ENCODE peak calls at places on chromosomes 6 and 20, in nine cellular contexts. F is psoas muscle; Y is cardiac muscle cell; W is CD4-positive, alpha-beta T cell; N is astrocyte; A is RWPE1; X is heart left ventricle; P is A549; L is SK-N-SH. S is an unnamed sample.

GRCh38 chr6:13649393-13649792 is 34.3 kb downstream of the NOL7 start:
- DNase-seq in X (no peak), A (no peak), F (no peak), W (no peak), L (no peak), P (no peak), N (no peak), Y (no peak), S (no peak)

GRCh38 chr6:36222924-36223323 is 26.4 kb downstream of the BRPF3 start:
- DNase-seq in Y (no peak), P (no peak), X (no peak), L (no peak), A (no peak), W (no peak), N (no peak), F (no peak), S (no peak)

GRCh38 chr6:79713701-79714322 is 82.7 kb downstream of the SH3BGRL2 start:
- DNase-seq in N (no peak), X (peak), Y (peak), W (peak), P (peak), F (no peak), A (peak), L (peak), S (no peak)

GRCh38 chr6:95133578-95133977 is 443.8 kb upstream of the MANEA start:
- DNase-seq in L (no peak), F (no peak), A (peak), X (no peak), W (no peak), Y (no peak), N (no peak), P (peak), S (no peak)

GRCh38 chr6:100504786-100505737 is 40.3 kb upstream of the SIM1 start:
- DNase-seq in X (peak), W (no peak), A (peak), L (no peak), P (peak), N (peak), F (no peak), Y (peak), S (peak)

GRCh38 chr20:50655325-50655880 is 35.9 kb downstream of the RIPOR3 start:
- DNase-seq in Y (peak), P (no peak), F (peak), A (no peak), W (no peak), L (peak), N (peak), X (peak), S (peak)

GRCh38 chr6:52286798-52287432 is 2.4 kb upstream of the MCM3 start:
- DNase-seq in Y (peak), N (peak), X (peak), A (peak), W (peak), F (peak), P (peak), L (peak), S (peak)

GRCh38 chr6:5712349-5713215 is 294.1 kb downstream of the NRN1 start:
- DNase-seq in F (no peak), A (no peak), W (no peak), P (no peak), N (no peak), Y (no peak), X (no peak), L (no peak), S (no peak)

GRCh38 chr20:52481443-52481842 is 289.9 kb upstream of the ZFP64 start:
- DNase-seq in X (no peak), Y (peak), A (no peak), F (no peak), P (no peak), W (no peak), N (no peak), L (peak), S (no peak)

GRCh38 chr20:38304845-38305447 is 990 bp downstream of the BPI start:
- DNase-seq in N (no peak), P (peak), Y (peak), A (peak), F (peak), W (no peak), X (peak), L (peak), S (no peak)

GRCh38 chr20:16588241-16588640 is 15.0 kb upstream of the KIF16B start:
- DNase-seq in N (no peak), P (no peak), F (no peak), X (no peak), W (no peak), A (no peak), Y (no peak), L (no peak), S (no peak)

GRCh38 chr6:13261464-13261994 is 66.8 kb downstream of the TBC1D7 start:
- DNase-seq in A (no peak), P (no peak), X (no peak), N (no peak), W (no peak), F (no peak), L (no peak), Y (no peak), S (no peak)

GRCh38 chr6:128822271-128822670 is 60.7 kb upstream of the LAMA2 start:
- DNase-seq in X (peak), F (no peak), W (no peak), L (no peak), Y (peak), P (no peak), N (peak), A (no peak), S (no peak)

GRCh38 chr6:41682056-41682477 is 43.8 kb downstream of the MDFI start:
- DNase-seq in Y (peak), X (peak), P (peak), W (peak), N (peak), A (peak), L (peak), F (peak), S (peak)

GRCh38 chr20:43849496-43850197 is 65.0 kb upstream of the TOX2 start:
- DNase-seq in Y (peak), A (peak), L (no peak), W (no peak), P (peak), N (peak), F (peak), X (no peak), S (no peak)

GRCh38 chr6:137708481-137708880 is 158.6 kb upstream of the TNFAIP3 start:
- DNase-seq in N (no peak), W (no peak), P (no peak), F (no peak), L (no peak), Y (no peak), X (no peak), A (no peak), S (no peak)

GRCh38 chr20:19947611-19948264 is 69.4 kb upstream of the NAA20 start:
- DNase-seq in L (no peak), F (no peak), A (no peak), Y (peak), N (peak), P (no peak), X (no peak), W (no peak), S (peak)

GRCh38 chr6:47247227-47247797 is 62.4 kb downstream of the TNFRSF21 start:
- DNase-seq in L (peak), A (peak), F (no peak), Y (peak), N (no peak), X (no peak), W (no peak), P (no peak), S (no peak)

GRCh38 chr6:137878070-137878809 is 11.2 kb downstream of the TNFAIP3 start:
- DNase-seq in Y (no peak), W (no peak), A (no peak), N (no peak), X (no peak), L (no peak), F (no peak), P (no peak), S (no peak)

GRCh38 chr6:75128881-75129570 is 76.8 kb downstream of the COL12A1 start:
- DNase-seq in P (no peak), A (no peak), L (no peak), F (no peak), N (peak), W (no peak), Y (peak), X (no peak), S (peak)

GRCh38 chr20:50569864-50570836 is 60.0 kb downstream of the PTPN1 start:
- DNase-seq in L (no peak), N (peak), A (no peak), X (no peak), Y (peak), F (no peak), W (no peak), P (peak), S (no peak)

GRCh38 chr6:1271071-1271763 is 40.7 kb upstream of the FOXQ1 start:
- DNase-seq in X (no peak), F (no peak), P (no peak), L (no peak), A (no peak), Y (no peak), W (no peak), N (no peak), S (no peak)

GRCh38 chr6:84428300-84428907 is 201.0 kb upstream of the CEP162 start:
- DNase-seq in X (peak), L (peak), Y (peak), P (peak), A (peak), W (no peak), F (peak), N (peak), S (no peak)

GRCh38 chr20:4949833-4950178 is 51.5 kb downstream of the SLC23A2 start:
- DNase-seq in Y (peak), F (no peak), P (peak), X (no peak), L (peak), N (peak), A (peak), W (no peak), S (no peak)
- TF ChIP-seq CTCF in Y (peak), F (peak), P (peak), X (peak), L (peak), N (peak), A (peak), W (peak), S (peak)

GRCh38 chr6:15507221-15507620 is 155.6 kb downstream of the DTNBP1 start:
- DNase-seq in F (no peak), W (no peak), Y (no peak), P (no peak), X (no peak), A (no peak), L (no peak), N (no peak), S (no peak)
- TF ChIP-seq CTCF in F (no peak), W (no peak), Y (no peak), P (no peak), X (no peak), A (no peak), L (no peak), N (no peak), S (no peak)

DNA sequence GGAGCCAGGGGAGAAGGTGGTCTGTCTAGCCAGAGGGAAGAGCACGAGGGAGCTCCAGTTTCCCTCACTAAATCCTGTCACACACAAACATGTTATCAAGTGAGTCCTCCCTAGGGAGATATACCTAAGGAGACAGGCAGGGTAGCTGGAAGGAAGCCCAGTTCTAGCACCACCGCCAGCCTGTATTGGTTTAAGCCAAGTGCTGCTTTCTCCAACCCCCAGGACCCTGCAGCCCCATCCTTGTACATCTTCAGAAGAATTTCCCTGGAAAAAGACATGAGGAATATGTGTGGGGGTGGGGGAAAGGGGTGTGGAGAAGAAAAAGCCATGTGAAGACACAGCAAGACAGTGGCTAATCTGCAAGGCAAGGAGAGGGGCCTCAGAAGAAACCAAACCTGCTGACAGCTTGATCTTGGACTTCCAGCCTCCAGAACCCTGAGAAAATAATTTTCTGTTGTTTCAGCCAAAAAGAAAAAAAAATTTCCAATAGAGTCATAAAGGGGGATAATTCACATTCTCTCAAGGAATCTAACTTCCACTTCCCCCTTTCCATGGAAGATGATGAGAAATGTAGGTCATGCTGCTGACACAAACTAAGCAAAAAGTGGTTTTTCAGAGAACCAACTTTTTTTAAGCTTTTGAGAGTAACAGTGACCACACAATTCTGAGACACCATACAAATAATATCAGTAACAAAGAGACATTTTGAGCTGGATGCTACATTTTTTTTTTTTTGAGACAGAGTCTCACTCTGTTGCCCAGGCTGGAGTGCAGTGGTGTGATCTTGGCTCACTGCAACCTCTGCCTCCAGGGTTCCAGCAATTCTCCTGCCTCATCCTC is 103.2 kb upstream of the PRDM1 start:
- DNase-seq in W (no peak), A (no peak), Y (no peak), P (no peak), F (no peak), N (no peak), X (no peak), L (no peak), S (no peak)
- TF ChIP-seq CTCF in W (no peak), A (no peak), Y (no peak), P (no peak), F (no peak), N (no peak), X (no peak), L (no peak), S (no peak)

GRCh38 chr6:131368077-131368911 is 204.7 kb upstream of the ARG1 start:
- DNase-seq in L (no peak), A (no peak), P (peak), X (peak), Y (peak), N (peak), F (peak), W (no peak), S (peak)
- TF ChIP-seq CTCF in L (peak), A (no peak), P (no peak), X (no peak), Y (no peak), N (no peak), F (no peak), W (no peak), S (peak)

DNA sequence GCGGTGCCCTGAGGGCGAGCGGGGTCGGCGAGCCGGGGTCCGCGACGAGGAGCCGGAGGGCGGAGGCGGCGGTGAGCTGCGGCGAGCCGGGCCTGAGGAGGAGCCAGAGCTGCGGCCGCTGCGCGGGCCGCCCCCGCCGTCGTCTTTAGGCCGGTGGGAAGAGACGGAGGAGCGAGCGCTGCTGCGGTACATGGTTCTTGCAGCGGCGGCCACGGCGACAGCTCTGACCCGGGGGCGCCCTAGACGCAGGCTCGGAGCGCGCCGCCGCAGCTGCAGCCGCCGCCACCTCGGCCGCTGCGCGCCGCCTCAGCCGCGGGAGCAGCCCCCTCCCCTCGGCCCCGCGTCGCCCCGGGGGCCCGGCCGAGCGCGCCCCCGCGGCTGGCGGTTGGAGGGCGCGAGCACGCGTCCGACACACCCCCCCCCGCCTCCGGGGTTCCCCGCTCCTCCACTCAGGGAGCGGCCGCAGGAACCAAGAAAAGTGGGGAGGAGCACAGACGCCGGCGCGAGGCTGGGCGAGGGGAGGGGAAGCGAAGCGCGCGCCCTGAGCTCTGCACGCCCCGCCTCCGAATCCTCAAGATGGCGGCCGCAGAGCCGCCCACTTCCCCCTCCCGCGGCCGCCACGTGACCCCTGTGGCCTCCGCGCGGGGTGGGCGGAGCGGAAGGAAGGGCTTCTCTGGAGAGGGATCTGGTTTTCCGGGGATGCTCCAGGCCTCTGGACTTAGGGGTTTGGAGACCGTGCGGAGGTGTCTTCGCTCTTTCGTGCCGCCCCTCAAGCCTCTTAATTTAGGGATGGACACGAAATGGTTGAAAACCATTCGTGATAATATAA is at the start of gene ZNF318:
- DNase-seq in P (peak), N (peak), W (peak), F (peak), A (peak), L (peak), X (peak), Y (peak), S (peak)
- TF ChIP-seq CTCF in P (no peak), N (no peak), W (no peak), F (no peak), A (no peak), L (no peak), X (no peak), Y (no peak), S (no peak)

GRCh38 chr6:133951881-133952814 is 876 bp upstream of the TBPL1 start:
- DNase-seq in A (peak), N (peak), X (peak), L (peak), W (peak), F (peak), Y (peak), P (peak), S (peak)
- TF ChIP-seq CTCF in A (peak), N (peak), X (peak), L (peak), W (peak), F (peak), Y (peak), P (no peak), S (peak)

DNA sequence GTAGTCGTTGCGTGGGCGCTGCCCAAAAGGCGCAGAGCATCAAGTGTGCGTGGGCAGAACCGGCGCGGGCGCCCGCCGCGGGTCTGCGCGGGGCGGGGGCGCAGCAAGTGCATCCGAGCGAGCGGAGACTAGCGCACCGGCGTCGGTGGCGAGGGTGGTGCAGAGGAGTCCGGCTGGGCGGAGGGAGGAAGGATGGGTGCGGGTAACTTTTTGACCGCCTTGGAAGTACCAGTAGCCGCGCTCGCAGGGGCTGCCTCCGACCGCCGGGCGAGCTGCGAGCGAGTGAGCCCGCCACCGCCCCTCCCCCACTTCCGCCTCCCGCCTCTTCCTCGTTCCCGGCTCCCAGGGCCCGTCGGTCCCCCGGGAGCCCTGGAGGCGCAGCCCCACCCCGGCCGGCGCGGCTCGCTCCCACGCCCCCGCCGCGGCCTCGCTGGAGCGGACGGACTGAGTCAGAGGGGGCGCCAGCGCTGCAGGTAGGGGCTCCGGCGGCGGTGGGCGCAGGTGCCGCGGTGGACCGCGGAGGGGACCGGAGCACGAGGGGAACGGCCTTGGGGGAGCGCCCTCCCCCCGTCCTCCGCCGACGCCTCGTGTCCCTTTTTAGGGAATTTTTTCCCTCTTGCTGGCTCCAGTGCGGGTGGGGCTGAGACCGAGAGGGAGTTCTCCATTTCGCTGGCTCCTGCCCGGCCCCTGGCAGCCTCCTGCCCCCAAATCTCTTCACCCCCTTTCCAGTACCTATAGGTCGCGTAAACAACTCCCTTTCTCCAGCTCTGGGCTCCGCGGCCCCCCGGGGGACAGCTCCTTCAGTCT is 1.6 kb upstream of the DBNDD2 start:
- DNase-seq in A (peak), W (peak), L (peak), N (peak), X (peak), F (peak), P (peak), Y (peak), S (no peak)
- TF ChIP-seq CTCF in A (no peak), W (no peak), L (no peak), N (no peak), X (no peak), F (no peak), P (no peak), Y (no peak), S (no peak)

GRCh38 chr6:33589366-33589722 is 9.3 kb upstream of the BAK1 start:
- DNase-seq in W (no peak), F (no peak), L (no peak), P (no peak), A (no peak), Y (no peak), N (no peak), X (peak), S (no peak)
- TF ChIP-seq CTCF in W (no peak), F (no peak), L (no peak), P (no peak), A (no peak), Y (no peak), N (no peak), X (no peak), S (no peak)

S was measured in AG09309.